ENCODE peak calls at places on chromosomes 3 and 15, in four cellular contexts. One of them, this sample, is unnamed.

GRCh38 chr3:192819001-192819569 is 91.7 kb upstream of the FGF12 start:
- DNase-seq in K562: no peak
- DNase-seq in endothelial cell of umbilical vein: peak
- DNase-seq in GM23338: no peak
- DNase-seq in this sample: no peak

GRCh38 chr3:73073091-73073707 is 11.7 kb downstream of the EBLN2 start:
- DNase-seq in GM23338: no peak
- DNase-seq in endothelial cell of umbilical vein: no peak
- DNase-seq in K562: no peak
- DNase-seq in this sample: no peak

GRCh38 chr3:48403533-48404439 is 26.1 kb downstream of the PLXNB1 start:
- DNase-seq in K562: no peak
- DNase-seq in GM23338: no peak
- DNase-seq in endothelial cell of umbilical vein: no peak
- DNase-seq in this sample: no peak

GRCh38 chr3:114899186-114899931 is 247.7 kb downstream of the ZBTB20 start:
- DNase-seq in endothelial cell of umbilical vein: no peak
- DNase-seq in GM23338: peak
- DNase-seq in K562: no peak
- DNase-seq in this sample: no peak

GRCh38 chr15:42194502-42194901 is 13.6 kb downstream of the VPS39 start:
- DNase-seq in endothelial cell of umbilical vein: no peak
- DNase-seq in GM23338: no peak
- DNase-seq in K562: no peak
- DNase-seq in this sample: no peak

GRCh38 chr3:182979719-182980191 is 583 bp downstream of the DCUN1D1 start:
- DNase-seq in endothelial cell of umbilical vein: peak
- DNase-seq in K562: peak
- DNase-seq in GM23338: peak
- DNase-seq in this sample: no peak

GRCh38 chr3:134917631-134918030 is 122.6 kb downstream of the EPHB1 start:
- DNase-seq in K562: no peak
- DNase-seq in GM23338: no peak
- DNase-seq in endothelial cell of umbilical vein: no peak
- DNase-seq in this sample: no peak

GRCh38 chr15:73517566-73517965 is 74.6 kb downstream of the REC114 start:
- DNase-seq in endothelial cell of umbilical vein: no peak
- DNase-seq in GM23338: no peak
- DNase-seq in K562: no peak
- DNase-seq in this sample: no peak

GRCh38 chr3:174862101-174862500 is 3.0 kb downstream of the NAALADL2 start:
- DNase-seq in endothelial cell of umbilical vein: peak
- DNase-seq in GM23338: peak
- DNase-seq in K562: no peak
- DNase-seq in this sample: no peak

GRCh38 chr15:32952901-32953889 is 235.4 kb downstream of the GREM1 start:
- DNase-seq in GM23338: peak
- DNase-seq in K562: no peak
- DNase-seq in endothelial cell of umbilical vein: no peak
- DNase-seq in this sample: no peak
- H3K4me3 ChIP-seq in GM23338: peak
- H3K4me3 ChIP-seq in K562: no peak
- H3K4me3 ChIP-seq in endothelial cell of umbilical vein: no peak
- H3K4me3 ChIP-seq in this sample: no peak

DNA sequence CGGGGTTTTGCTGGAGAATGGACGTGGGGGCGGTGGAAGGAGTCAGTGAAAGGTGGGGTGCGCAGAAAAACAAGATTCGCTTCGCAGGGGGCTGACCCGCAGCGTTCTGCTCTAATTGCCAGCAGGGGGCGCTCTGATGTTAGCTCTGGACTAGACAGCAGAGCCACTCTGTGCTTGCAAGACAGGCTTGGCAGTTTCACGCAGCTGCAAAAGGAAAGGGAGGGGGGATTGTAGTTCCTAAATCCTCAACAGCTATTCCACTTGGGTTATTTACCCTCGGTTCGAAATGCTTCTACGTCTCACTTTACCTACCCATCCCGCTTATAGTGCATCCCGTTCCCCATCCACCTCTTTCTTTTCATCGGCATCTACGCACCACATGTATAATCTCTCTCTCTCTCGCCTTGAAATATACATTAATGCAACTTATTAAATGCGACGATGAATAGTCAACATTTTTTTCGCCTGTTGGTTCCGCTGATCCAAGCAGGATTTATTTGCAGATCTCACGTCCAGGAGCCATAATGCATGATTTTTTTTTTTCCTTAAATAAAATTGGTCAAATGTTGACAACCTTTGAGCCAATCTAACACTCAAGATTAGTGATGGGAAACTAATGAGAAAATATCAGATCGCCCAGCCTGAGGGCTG is 216.5 kb downstream of the MEIS2 start:
- DNase-seq in GM23338: peak
- DNase-seq in endothelial cell of umbilical vein: peak
- DNase-seq in K562: peak
- DNase-seq in this sample: peak
- TF ChIP-seq EZH2 in GM23338: no peak
- TF ChIP-seq EZH2 in endothelial cell of umbilical vein: no peak
- TF ChIP-seq EZH2 in K562: no peak
- TF ChIP-seq EZH2 in this sample: no peak

DNA sequence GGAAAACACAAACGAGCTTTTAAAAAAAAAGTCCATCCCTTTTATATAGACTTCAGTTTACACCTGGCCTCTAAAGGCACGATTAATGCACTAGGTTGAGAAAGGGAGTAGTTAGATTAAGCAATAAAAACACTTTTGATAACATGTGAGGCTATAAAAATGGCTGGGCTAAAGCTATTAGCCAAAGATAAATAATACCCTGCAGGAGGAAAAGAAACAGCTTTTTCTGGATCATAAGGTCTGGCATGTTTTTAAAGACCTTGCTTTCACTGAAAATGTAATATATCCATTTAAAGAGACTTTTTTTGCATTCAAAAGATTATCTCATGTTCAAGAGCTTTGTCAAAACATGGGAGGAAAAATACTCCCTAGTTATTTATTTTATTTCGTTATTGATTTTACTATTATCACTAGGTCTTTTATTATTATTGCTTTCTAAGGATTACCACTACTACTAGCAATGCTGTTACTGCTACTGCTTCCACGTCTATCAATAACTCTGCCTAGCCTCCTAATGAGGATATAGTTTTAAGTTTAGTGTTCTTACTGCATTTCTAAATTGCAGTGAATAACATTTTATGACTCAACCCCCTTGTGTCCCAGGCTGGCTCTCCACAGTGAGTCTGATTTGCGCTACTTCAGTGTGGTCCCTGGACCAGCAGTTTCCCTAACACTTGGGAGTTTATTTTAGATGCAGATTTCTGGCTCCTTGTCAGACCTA is 93.4 kb downstream of the THRB start:
- DNase-seq in K562: no peak
- DNase-seq in GM23338: no peak
- DNase-seq in endothelial cell of umbilical vein: no peak
- DNase-seq in this sample: no peak
- TF ChIP-seq POLR2AphosphoS5 in K562: no peak
- TF ChIP-seq POLR2AphosphoS5 in GM23338: no peak
- TF ChIP-seq POLR2AphosphoS5 in endothelial cell of umbilical vein: no peak
- TF ChIP-seq POLR2AphosphoS5 in this sample: no peak

GRCh38 chr3:115960799-115961198 is 337.5 kb downstream of the GAP43 start:
- DNase-seq in GM23338: no peak
- DNase-seq in endothelial cell of umbilical vein: no peak
- DNase-seq in K562: no peak
- DNase-seq in this sample: no peak
- H3K4me3 ChIP-seq in GM23338: no peak
- H3K4me3 ChIP-seq in endothelial cell of umbilical vein: no peak
- H3K4me3 ChIP-seq in K562: no peak
- H3K4me3 ChIP-seq in this sample: peak

GRCh38 chr15:78620021-78620838 is 566 bp downstream of the CHRNA3 start:
- DNase-seq in K562: no peak
- DNase-seq in GM23338: peak
- DNase-seq in endothelial cell of umbilical vein: no peak
- DNase-seq in this sample: no peak
- TF ChIP-seq EZH2 in K562: no peak
- TF ChIP-seq EZH2 in GM23338: peak
- TF ChIP-seq EZH2 in endothelial cell of umbilical vein: peak
- TF ChIP-seq EZH2 in this sample: no peak

DNA sequence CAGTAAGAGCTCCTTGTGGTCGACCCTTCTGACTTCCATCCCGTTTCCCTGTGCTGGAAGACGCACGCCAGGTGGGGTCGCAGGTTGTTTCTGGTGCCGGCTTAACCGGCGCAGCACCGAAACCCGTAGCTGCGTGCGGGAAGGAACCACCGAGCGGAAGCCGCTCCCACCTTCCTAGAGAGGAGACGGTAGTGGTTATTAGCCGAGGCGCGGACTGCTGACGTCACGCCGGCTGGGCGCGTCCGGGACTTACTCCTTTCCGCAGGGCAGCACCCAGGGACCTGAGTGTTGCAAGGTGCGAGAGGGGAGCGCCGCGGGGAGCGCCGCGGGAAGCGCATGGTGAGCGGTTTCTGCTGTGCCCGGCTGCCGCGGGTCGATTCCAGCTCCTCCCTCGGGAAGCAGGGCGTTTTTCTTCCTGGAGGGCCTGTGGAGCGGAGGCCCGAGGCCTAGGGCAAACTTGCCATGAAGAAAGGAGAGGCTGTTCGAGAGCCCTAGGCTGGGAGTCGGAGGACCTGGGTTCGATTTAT is at the start of gene ZNF501:
- DNase-seq in endothelial cell of umbilical vein: peak
- DNase-seq in K562: peak
- DNase-seq in GM23338: peak
- DNase-seq in this sample: no peak
- TF ChIP-seq POLR2AphosphoS5 in endothelial cell of umbilical vein: peak
- TF ChIP-seq POLR2AphosphoS5 in K562: peak
- TF ChIP-seq POLR2AphosphoS5 in GM23338: peak
- TF ChIP-seq POLR2AphosphoS5 in this sample: peak

GRCh38 chr3:196634851-196635250 is 4.6 kb upstream of the NRROS start:
- DNase-seq in K562: no peak
- DNase-seq in GM23338: no peak
- DNase-seq in endothelial cell of umbilical vein: no peak
- DNase-seq in this sample: no peak

GRCh38 chr3:196636369-196637349 is 2.8 kb upstream of the NRROS start:
- DNase-seq in GM23338: no peak
- DNase-seq in K562: no peak
- DNase-seq in endothelial cell of umbilical vein: no peak
- DNase-seq in this sample: no peak

GRCh38 chr3:196633658-196634151 is 5.8 kb upstream of the NRROS start:
- DNase-seq in GM23338: no peak
- DNase-seq in endothelial cell of umbilical vein: no peak
- DNase-seq in K562: no peak
- DNase-seq in this sample: no peak

GRCh38 chr3:196632033-196632751 is 7.3 kb upstream of the NRROS start:
- DNase-seq in K562: peak
- DNase-seq in endothelial cell of umbilical vein: peak
- DNase-seq in GM23338: peak
- DNase-seq in this sample: peak

DNA sequence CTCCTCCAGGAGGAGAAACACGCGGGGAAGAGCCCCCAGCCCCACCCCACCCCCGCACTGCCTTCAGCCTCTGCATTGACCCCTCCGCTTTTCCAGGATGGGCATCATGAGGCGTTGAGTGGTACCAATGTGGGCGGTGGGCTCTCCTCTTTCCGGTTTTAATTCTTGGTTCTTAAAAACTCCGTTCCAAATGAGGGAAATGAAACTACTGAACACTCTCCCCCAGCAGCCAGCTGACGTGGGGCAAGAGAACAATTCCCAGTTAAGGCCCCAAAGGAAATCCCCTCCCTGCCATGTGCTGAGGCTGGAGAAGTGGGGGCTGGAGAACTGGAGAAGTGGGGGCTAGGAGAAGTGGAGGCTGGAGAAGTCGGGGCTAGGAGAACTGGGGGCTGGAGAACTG is 5.3 kb upstream of the NRROS start:
- DNase-seq in K562: no peak
- DNase-seq in endothelial cell of umbilical vein: no peak
- DNase-seq in GM23338: no peak
- DNase-seq in this sample: no peak
- H3K4me3 ChIP-seq in K562: no peak
- H3K4me3 ChIP-seq in endothelial cell of umbilical vein: no peak
- H3K4me3 ChIP-seq in GM23338: no peak
- H3K4me3 ChIP-seq in this sample: no peak

GRCh38 chr15:51750942-51751686 is at the start of gene TMOD2:
- DNase-seq in K562: peak
- DNase-seq in endothelial cell of umbilical vein: no peak
- DNase-seq in GM23338: peak
- DNase-seq in this sample: no peak
- TF ChIP-seq EZH2 in K562: no peak
- TF ChIP-seq EZH2 in endothelial cell of umbilical vein: peak
- TF ChIP-seq EZH2 in GM23338: peak
- TF ChIP-seq EZH2 in this sample: peak

This sample was measured in SK-N-MC.